ENCODE peak calls at places on chromosomes 2 and 18, in nine cellular contexts. R is aorta; E is stimulated activated CD4-positive, alpha-beta T cell treated with anti-CD3 and anti-CD28 coated beads, Interleukin-4, amount 100 ng/mL, for 4 hours; M is GDM1; J is glutamatergic neuron; S is SW480; H is NCI-H345; I is substantia nigra; F is activated CD8-positive, alpha-beta T cell treated with anti-CD3 and anti-CD28 coated beads for 36 hours. D is an unnamed sample.

GRCh38 chr2:174914894-174915760 is 90.1 kb downstream of the CHN1 start:
- DNase-seq in R (peak; percentile 79), E (no peak), M (no peak), J (no peak), S (no peak), H (peak; percentile 42), I (no peak), F (no peak), D (no peak)

GRCh38 chr2:10449838-10450691 is 1.9 kb upstream of the ODC1 start:
- DNase-seq in R (no peak), E (no peak), M (no peak), J (no peak), S (peak; percentile 90), H (no peak), I (no peak), F (no peak), D (peak; percentile 87)

GRCh38 chr2:169512525-169512924 is 3.0 kb downstream of the KLHL41 start:
- DNase-seq in R (no peak), E (no peak), M (no peak), J (no peak), S (no peak), H (no peak), I (no peak), F (no peak), D (peak; percentile 91)

GRCh38 chr2:120436460-120436739 is 90.5 kb downstream of the INHBB start:
- DNase-seq in R (no peak), E (no peak), M (no peak), J (no peak), S (no peak), H (no peak), I (no peak), F (no peak), D (peak; percentile 17)

GRCh38 chr2:96899084-96899735 is 29.3 kb upstream of the SEMA4C start:
- DNase-seq in R (no peak), E (no peak), M (no peak), J (no peak), S (no peak), H (no peak), I (peak; percentile 31), F (no peak), D (no peak)

GRCh38 chr2:195251221-195251620 is 405.8 kb upstream of the SLC39A10 start:
- DNase-seq in R (no peak), E (no peak), M (peak; percentile 4), J (no peak), S (no peak), H (no peak), I (no peak), F (no peak), D (peak; percentile 12)

GRCh38 chr2:238157506-238158017 is 1.2 kb upstream of the ERFE start:
- DNase-seq in R (peak; percentile 54), E (no peak), M (no peak), J (no peak), S (no peak), H (peak; percentile 82), I (no peak), F (no peak), D (peak; percentile 81)

GRCh38 chr18:59229191-59229590 is 9.2 kb downstream of the GRP start:
- DNase-seq in R (no peak), E (no peak), M (no peak), J (no peak), S (no peak), H (no peak), I (no peak), F (no peak), D (no peak)

GRCh38 chr2:81853331-81853730 is 1548.8 kb upstream of the LRRTM1 start:
- DNase-seq in R (no peak), E (no peak), M (no peak), J (no peak), S (no peak), H (no peak), I (no peak), F (no peak), D (peak; percentile 19)

GRCh38 chr2:206996556-206997065 is 57.3 kb downstream of the CPO start:
- DNase-seq in R (no peak), E (no peak), M (no peak), J (no peak), S (no peak), H (no peak), I (no peak), F (no peak), D (no peak)

GRCh38 chr2:74267068-74267467 is 68.7 kb downstream of the MTHFD2 start:
- DNase-seq in R (no peak), E (peak; percentile 49), M (no peak), J (no peak), S (peak; percentile 87), H (peak; percentile 7), I (no peak), F (peak; percentile 83), D (peak; percentile 82)

GRCh38 chr2:107728586-107728985 is 98.1 kb upstream of the RGPD4 start:
- DNase-seq in R (no peak), E (no peak), M (no peak), J (no peak), S (no peak), H (no peak), I (no peak), F (no peak), D (no peak)

GRCh38 chr2:205781244-205781643 is 98.9 kb downstream of the NRP2 start:
- DNase-seq in R (no peak), E (no peak), M (no peak), J (no peak), S (no peak), H (no peak), I (no peak), F (no peak), D (no peak)

GRCh38 chr18:63683152-63683551 is 19.6 kb upstream of the SERPINB11 start:
- DNase-seq in R (no peak), E (no peak), M (no peak), J (no peak), S (no peak), H (no peak), I (no peak), F (no peak), D (peak; percentile 16)

GRCh38 chr2:147099845-147100244 is 745.0 kb upstream of the ACVR2A start:
- DNase-seq in R (no peak), E (no peak), M (no peak), J (no peak), S (no peak), H (no peak), I (no peak), F (no peak), D (no peak)

GRCh38 chr2:149021271-149021719 is 17.2 kb upstream of the LYPD6B start:
- DNase-seq in R (no peak), E (no peak), M (no peak), J (no peak), S (no peak), H (no peak), I (no peak), F (no peak), D (peak; percentile 15)

GRCh38 chr2:86413296-86414085 is 27.7 kb upstream of the KDM3A start:
- DNase-seq in R (no peak), E (no peak), M (no peak), J (no peak), S (no peak), H (no peak), I (no peak), F (no peak), D (no peak)

GRCh38 chr2:29420484-29420883 is 305.3 kb downstream of the CLIP4 start:
- DNase-seq in R (no peak), E (no peak), M (no peak), J (no peak), S (no peak), H (no peak), I (no peak), F (no peak), D (no peak)

GRCh38 chr2:112839407-112840067 is 3.0 kb upstream of the IL1B start:
- DNase-seq in R (no peak), E (no peak), M (peak; percentile 15), J (no peak), S (no peak), H (no peak), I (peak; percentile 22), F (no peak), D (no peak)

GRCh38 chr2:32958836-32959235 is 12.1 kb downstream of the LTBP1 start:
- DNase-seq in R (no peak), E (no peak), M (no peak), J (no peak), S (no peak), H (no peak), I (no peak), F (no peak), D (no peak)

GRCh38 chr2:3605013-3605961 is 10.4 kb downstream of the COLEC11 start:
- DNase-seq in R (peak; percentile 51), E (no peak), M (no peak), J (no peak), S (peak; percentile 93), H (peak; percentile 77), I (no peak), F (peak; percentile 49), D (peak; percentile 96)

GRCh38 chr2:9638532-9638931 is 7.7 kb upstream of the YWHAQ start:
- DNase-seq in R (peak; percentile 84), E (no peak), M (no peak), J (no peak), S (peak; percentile 68), H (no peak), I (peak; percentile 81), F (no peak), D (peak; percentile 68)

GRCh38 chr2:5530022-5530696 is 162.0 kb upstream of the SOX11 start:
- DNase-seq in R (no peak), E (no peak), M (no peak), J (peak; percentile 37), S (no peak), H (no peak), I (no peak), F (no peak), D (no peak)